ENCODE peak calls at places on chromosomes 6 and 20, in eight cellular contexts. W, V, B, N, E, M, A and I are unnamed samples.
A peak's percentile ranks its signal among the peaks of the same experiment; 100 is the strongest.

GRCh38 chr6:1315560-1316386 is 3.9 kb downstream of the FOXQ1 start:
- DNase-seq in W (no peak), V (no peak), B (no peak), N (no peak), E (no peak), M (no peak), A (no peak), I (peak; percentile 78)

GRCh38 chr20:45095753-45096371 is 5.1 kb downstream of the KCNS1 start:
- DNase-seq in W (peak; percentile 69), V (peak; percentile 66), B (peak; percentile 55), N (no peak), E (peak; percentile 27), M (peak; percentile 41), A (peak; percentile 65), I (peak; percentile 69)

GRCh38 chr6:16130437-16130891 is 1.6 kb downstream of the MYLIP start:
- DNase-seq in W (no peak), V (no peak), B (no peak), N (no peak), E (no peak), M (no peak), A (no peak), I (no peak)

GRCh38 chr20:15902493-15902892 is 670.8 kb downstream of the KIF16B start:
- DNase-seq in W (no peak), V (no peak), B (no peak), N (peak; percentile 27), E (no peak), M (no peak), A (no peak), I (no peak)

GRCh38 chr20:38617011-38617829 is 15.6 kb downstream of the ARHGAP40 start:
- DNase-seq in W (peak; percentile 36), V (no peak), B (peak; percentile 38), N (no peak), E (no peak), M (no peak), A (no peak), I (peak; percentile 33)

GRCh38 chr20:36309643-36310042 is 3.5 kb downstream of the DLGAP4 start:
- DNase-seq in W (no peak), V (no peak), B (no peak), N (no peak), E (no peak), M (no peak), A (no peak), I (no peak)

GRCh38 chr6:80962382-80962781 is 790.1 kb downstream of the TENT5A start:
- DNase-seq in W (no peak), V (no peak), B (no peak), N (no peak), E (no peak), M (no peak), A (no peak), I (no peak)

GRCh38 chr20:38192323-38192885 is 27.3 kb upstream of the TGM2 start:
- DNase-seq in W (no peak), V (no peak), B (no peak), N (no peak), E (no peak), M (no peak), A (no peak), I (no peak)

GRCh38 chr6:43765776-43766175 is 4.2 kb upstream of the VEGFA start:
- DNase-seq in W (no peak), V (no peak), B (no peak), N (no peak), E (no peak), M (no peak), A (no peak), I (no peak)

GRCh38 chr6:17159240-17159639 is 57.4 kb downstream of the STMND1 start:
- DNase-seq in W (no peak), V (no peak), B (no peak), N (no peak), E (no peak), M (no peak), A (no peak), I (peak; percentile 83)

GRCh38 chr6:79628466-79629288 is 2.5 kb upstream of the SH3BGRL2 start:
- DNase-seq in W (no peak), V (no peak), B (no peak), N (no peak), E (no peak), M (no peak), A (no peak), I (no peak)

GRCh38 chr6:143243786-143244185 is 183.1 kb downstream of the AIG1 start:
- DNase-seq in W (no peak), V (no peak), B (no peak), N (no peak), E (no peak), M (no peak), A (no peak), I (no peak)

GRCh38 chr6:74333406-74333805 is 637.4 kb downstream of the CD109 start:
- DNase-seq in W (peak; percentile 68), V (no peak), B (no peak), N (no peak), E (no peak), M (no peak), A (no peak), I (no peak)
- TF ChIP-seq RAD21 in W (no peak), V (no peak), B (no peak), N (no peak), E (no peak), M (no peak), A (no peak), I (no peak)

GRCh38 chr20:53001502-53002301 is 29.5 kb downstream of the TSHZ2 start:
- DNase-seq in W (peak; percentile 8), V (no peak), B (no peak), N (no peak), E (peak; percentile 55), M (no peak), A (no peak), I (no peak)

GRCh38 chr20:53002786-53003185 is 30.6 kb downstream of the TSHZ2 start:
- DNase-seq in W (no peak), V (no peak), B (no peak), N (no peak), E (no peak), M (no peak), A (no peak), I (no peak)

GRCh38 chr20:52999040-52999439 is 26.9 kb downstream of the TSHZ2 start:
- DNase-seq in W (no peak), V (no peak), B (no peak), N (no peak), E (no peak), M (no peak), A (no peak), I (no peak)

GRCh38 chr20:53004267-53004813 is 32.2 kb downstream of the TSHZ2 start:
- DNase-seq in W (no peak), V (no peak), B (no peak), N (no peak), E (no peak), M (no peak), A (no peak), I (no peak)

DNA sequence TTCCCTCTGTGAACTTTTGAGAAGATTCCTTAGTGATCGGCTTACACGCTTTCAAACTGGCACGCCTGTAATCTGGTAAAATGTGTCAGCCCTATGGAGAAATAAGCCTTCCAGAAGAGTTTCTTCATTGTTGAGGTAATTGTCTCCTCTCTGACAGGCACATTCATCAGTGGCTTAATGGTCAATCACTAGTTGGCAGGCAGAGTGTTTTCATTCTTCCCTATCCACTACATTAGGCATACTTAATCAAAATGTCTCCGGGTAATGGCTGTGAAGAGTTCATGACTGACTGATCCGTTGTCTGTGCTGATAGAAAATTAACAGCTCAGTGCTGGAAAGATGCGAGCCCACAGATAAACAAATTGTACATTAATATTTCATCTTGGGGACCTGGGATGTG is 31.3 kb downstream of the TSHZ2 start:
- DNase-seq in W (no peak), V (no peak), B (no peak), N (no peak), E (no peak), M (no peak), A (no peak), I (no peak)
- TF ChIP-seq RAD21 in W (no peak), V (peak; percentile 14), B (no peak), N (no peak), E (no peak), M (no peak), A (no peak), I (no peak)

DNA sequence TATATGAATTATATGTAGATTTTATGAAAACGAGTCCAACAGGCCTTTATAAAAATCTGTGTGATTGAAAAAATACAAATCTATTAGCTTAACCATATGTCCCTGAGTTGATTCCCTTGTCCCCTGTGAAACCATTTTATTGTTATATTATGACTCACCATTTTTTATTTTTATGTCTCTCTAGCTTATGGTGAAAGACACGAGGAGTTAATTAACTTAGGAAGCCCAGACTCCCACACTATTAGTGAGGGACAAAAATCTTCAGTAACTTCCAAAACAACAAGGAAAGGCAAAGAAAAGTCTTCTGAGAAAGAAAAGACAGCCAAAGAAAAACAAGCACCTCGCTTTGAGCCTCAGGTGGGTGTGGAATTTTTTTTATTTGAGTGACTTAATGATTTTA is 183.1 kb downstream of the ADGB start:
- DNase-seq in W (no peak), V (no peak), B (no peak), N (no peak), E (no peak), M (no peak), A (no peak), I (no peak)
- TF ChIP-seq RAD21 in W (no peak), V (no peak), B (no peak), N (no peak), E (no peak), M (no peak), A (no peak), I (no peak)

GRCh38 chr6:57305754-57306153 is 11.7 kb upstream of the PRIM2 start:
- DNase-seq in W (peak; percentile 30), V (no peak), B (no peak), N (no peak), E (no peak), M (no peak), A (no peak), I (no peak)
- TF ChIP-seq RAD21 in W (no peak), V (no peak), B (no peak), N (no peak), E (no peak), M (no peak), A (no peak), I (no peak)

GRCh38 chr20:59120491-59120890 is 43.1 kb upstream of the ZNF831 start:
- DNase-seq in W (no peak), V (no peak), B (no peak), N (no peak), E (no peak), M (no peak), A (no peak), I (no peak)
- TF ChIP-seq RAD21 in W (no peak), V (no peak), B (no peak), N (no peak), E (no peak), M (no peak), A (no peak), I (no peak)

GRCh38 chr6:30646450-30647038 is 389 bp upstream of the C6orf136 start:
- DNase-seq in W (no peak), V (peak; percentile 45), B (no peak), N (peak; percentile 75), E (no peak), M (no peak), A (peak; percentile 66), I (no peak)
- TF ChIP-seq RAD21 in W (no peak), V (no peak), B (no peak), N (no peak), E (no peak), M (no peak), A (no peak), I (no peak)